ENCODE peak calls at places on chromosomes 7 and 10, in ten cellular contexts. F is fibroblast of the aortic adventitia, H is mammary epithelial cell, N is choroid plexus epithelial cell, J is stomach, K is tibial nerve, P is AG10803, V is brain microvascular endothelial cell, X is lower lobe of right lung, S is testis. A is an unnamed sample.

GRCh38 chr7:149704507-149704906 is 68.9 kb downstream of the ZNF467 start:
- DNase-seq in F (peak), H (no peak), N (peak), J (no peak), K (no peak), P (no peak), V (peak), X (no peak), S (no peak), A (peak)

GRCh38 chr7:125485223-125485622 is 555.6 kb upstream of the POT1 start:
- DNase-seq in F (no peak), H (no peak), N (no peak), J (no peak), K (no peak), P (no peak), V (no peak), X (no peak), S (no peak), A (no peak)

GRCh38 chr7:22597845-22598244 is 97.9 kb upstream of the STEAP1B start:
- DNase-seq in F (peak), H (peak), N (peak), J (no peak), K (no peak), P (peak), V (peak), X (no peak), S (no peak), A (peak)

GRCh38 chr7:44348300-44348699 is 22.9 kb upstream of the CAMK2B start:
- DNase-seq in F (peak), H (no peak), N (peak), J (no peak), K (no peak), P (peak), V (peak), X (no peak), S (no peak), A (peak)

GRCh38 chr7:92255308-92255707 is 9.5 kb downstream of the ANKIB1 start:
- DNase-seq in F (peak), H (peak), N (peak), J (no peak), K (no peak), P (peak), V (peak), X (no peak), S (no peak), A (peak)

GRCh38 chr7:33667261-33667660 is 238.1 kb upstream of the BMPER start:
- DNase-seq in F (peak), H (peak), N (peak), J (no peak), K (no peak), P (peak), V (peak), X (no peak), S (no peak), A (peak)

GRCh38 chr10:32446701-32447406 is 914 bp downstream of the CCDC7 start:
- DNase-seq in F (peak), H (no peak), N (peak), J (no peak), K (no peak), P (peak), V (no peak), X (no peak), S (peak), A (no peak)

GRCh38 chr10:88582806-88583583 is at the start of gene RNLS:
- DNase-seq in F (peak), H (peak), N (peak), J (peak), K (peak), P (peak), V (peak), X (peak), S (peak), A (peak)

GRCh38 chr10:126783806-126784205 is 113.3 kb upstream of the C10orf90 start:
- DNase-seq in F (no peak), H (no peak), N (no peak), J (no peak), K (no peak), P (no peak), V (no peak), X (no peak), S (no peak), A (no peak)

GRCh38 chr10:90857635-90858488 is at the start of gene HTR7:
- DNase-seq in F (no peak), H (peak), N (peak), J (peak), K (peak), P (peak), V (peak), X (peak), S (peak), A (peak)

GRCh38 chr7:156927571-156928405 is 21.7 kb upstream of the NOM1 start:
- DNase-seq in F (no peak), H (peak), N (no peak), J (no peak), K (no peak), P (no peak), V (no peak), X (no peak), S (no peak), A (no peak)

GRCh38 chr7:108455524-108455832 is 758 bp downstream of the NRCAM start:
- DNase-seq in F (no peak), H (no peak), N (no peak), J (no peak), K (no peak), P (no peak), V (no peak), X (no peak), S (peak), A (no peak)

GRCh38 chr7:98970805-98971204 is 92.5 kb downstream of the TRRAP start:
- DNase-seq in F (no peak), H (no peak), N (no peak), J (no peak), K (no peak), P (no peak), V (no peak), X (no peak), S (no peak), A (no peak)

GRCh38 chr7:137846588-137847417 is at the start of gene DGKI:
- DNase-seq in F (no peak), H (no peak), N (no peak), J (no peak), K (no peak), P (no peak), V (no peak), X (peak), S (peak), A (no peak)

GRCh38 chr7:54780490-54780889 is 21.5 kb upstream of the SEC61G start:
- DNase-seq in F (no peak), H (no peak), N (no peak), J (no peak), K (no peak), P (no peak), V (no peak), X (no peak), S (no peak), A (no peak)

GRCh38 chr10:86341361-86341811 is 25.2 kb downstream of the GRID1 start:
- DNase-seq in F (no peak), H (peak), N (no peak), J (no peak), K (no peak), P (peak), V (no peak), X (peak), S (no peak), A (no peak)

GRCh38 chr7:134375206-134375605 is 58.5 kb upstream of the SLC35B4 start:
- DNase-seq in F (no peak), H (peak), N (no peak), J (no peak), K (no peak), P (no peak), V (no peak), X (no peak), S (no peak), A (no peak)

GRCh38 chr10:33483124-33483794 is 148.8 kb upstream of the NRP1 start:
- DNase-seq in F (no peak), H (no peak), N (no peak), J (no peak), K (no peak), P (no peak), V (no peak), X (no peak), S (no peak), A (no peak)

GRCh38 chr10:75367098-75367497 is 34.5 kb downstream of the ZNF503 start:
- DNase-seq in F (no peak), H (no peak), N (no peak), J (no peak), K (no peak), P (peak), V (no peak), X (no peak), S (no peak), A (no peak)

GRCh38 chr7:28533731-28534531 is 121.6 kb downstream of the CREB5 start:
- DNase-seq in F (peak), H (peak), N (no peak), J (no peak), K (peak), P (peak), V (peak), X (no peak), S (peak), A (peak)

GRCh38 chr7:141477866-141478265 is 73.3 kb upstream of the AGK start:
- DNase-seq in F (no peak), H (no peak), N (no peak), J (no peak), K (no peak), P (no peak), V (no peak), X (no peak), S (no peak), A (no peak)

GRCh38 chr10:117345143-117345542 is 30.1 kb downstream of the PDZD8 start:
- DNase-seq in F (no peak), H (no peak), N (peak), J (no peak), K (no peak), P (no peak), V (no peak), X (no peak), S (no peak), A (peak)

GRCh38 chr10:130036296-130037065 is 72.4 kb upstream of the EBF3 start:
- DNase-seq in F (no peak), H (no peak), N (no peak), J (no peak), K (no peak), P (no peak), V (no peak), X (no peak), S (no peak), A (no peak)

GRCh38 chr10:130201043-130201380 is 64.8 kb downstream of the GLRX3 start:
- DNase-seq in F (no peak), H (no peak), N (no peak), J (no peak), K (no peak), P (no peak), V (no peak), X (no peak), S (no peak), A (no peak)

GRCh38 chr10:6018422-6018821 is 41.1 kb upstream of the IL15RA start:
- DNase-seq in F (no peak), H (no peak), N (peak), J (no peak), K (no peak), P (no peak), V (no peak), X (no peak), S (no peak), A (peak)

GRCh38 chr7:135774284-135774683 is 25.7 kb upstream of the FAM180A start:
- DNase-seq in F (no peak), H (peak), N (peak), J (no peak), K (no peak), P (peak), V (no peak), X (no peak), S (no peak), A (peak)

GRCh38 chr7:7529328-7529727 is 6.3 kb downstream of the COL28A1 start:
- DNase-seq in F (no peak), H (no peak), N (no peak), J (no peak), K (no peak), P (no peak), V (no peak), X (no peak), S (no peak), A (no peak)

GRCh38 chr7:81623251-81623855 is 146.5 kb downstream of the HGF start:
- DNase-seq in F (no peak), H (peak), N (peak), J (no peak), K (no peak), P (no peak), V (no peak), X (no peak), S (no peak), A (no peak)

GRCh38 chr7:113083132-113083833 is 3.3 kb downstream of the GPR85 start:
- DNase-seq in F (no peak), H (no peak), N (no peak), J (no peak), K (no peak), P (peak), V (no peak), X (no peak), S (no peak), A (no peak)

GRCh38 chr7:90469554-90469953 is at the start of gene PTTG1IP2:
- DNase-seq in F (no peak), H (no peak), N (no peak), J (no peak), K (no peak), P (no peak), V (no peak), X (no peak), S (no peak), A (no peak)

GRCh38 chr7:110090113-110090820 is 1000.7 kb upstream of the LRRN3 start:
- DNase-seq in F (no peak), H (peak), N (peak), J (no peak), K (no peak), P (no peak), V (peak), X (no peak), S (peak), A (peak)

GRCh38 chr10:133325392-133325760 is 11.3 kb downstream of the CALY start:
- DNase-seq in F (no peak), H (no peak), N (no peak), J (no peak), K (no peak), P (no peak), V (no peak), X (peak), S (no peak), A (no peak)

GRCh38 chr7:137408096-137408495 is 64.6 kb upstream of the PTN start:
- DNase-seq in F (no peak), H (no peak), N (no peak), J (no peak), K (no peak), P (no peak), V (no peak), X (no peak), S (no peak), A (no peak)

GRCh38 chr7:151244871-151245346 is 3.6 kb downstream of the SMARCD3 start:
- DNase-seq in F (no peak), H (no peak), N (no peak), J (no peak), K (no peak), P (no peak), V (no peak), X (peak), S (no peak), A (no peak)
- H3K4me3 ChIP-seq in F (peak), H (no peak), N (peak), J (peak), K (peak), P (peak), V (peak), X (peak), S (peak), A (peak)

GRCh38 chr10:124217906-124218769 is 124.7 kb upstream of the CHST15 start:
- DNase-seq in F (no peak), H (peak), N (no peak), J (no peak), K (no peak), P (no peak), V (no peak), X (no peak), S (no peak), A (no peak)
- TF ChIP-seq CTCF in F (no peak), H (peak), N (peak), J (no peak), K (no peak), P (no peak), V (no peak), X (no peak), S (no peak), A (no peak)

GRCh38 chr7:139681463-139681755 is 96.4 kb downstream of the HIPK2 start:
- DNase-seq in F (no peak), H (no peak), N (no peak), J (no peak), K (no peak), P (no peak), V (no peak), X (no peak), S (no peak), A (no peak)
- H3K4me3 ChIP-seq in F (no peak), H (no peak), N (no peak), J (no peak), K (no peak), P (no peak), V (no peak), X (no peak), S (no peak), A (no peak)

DNA sequence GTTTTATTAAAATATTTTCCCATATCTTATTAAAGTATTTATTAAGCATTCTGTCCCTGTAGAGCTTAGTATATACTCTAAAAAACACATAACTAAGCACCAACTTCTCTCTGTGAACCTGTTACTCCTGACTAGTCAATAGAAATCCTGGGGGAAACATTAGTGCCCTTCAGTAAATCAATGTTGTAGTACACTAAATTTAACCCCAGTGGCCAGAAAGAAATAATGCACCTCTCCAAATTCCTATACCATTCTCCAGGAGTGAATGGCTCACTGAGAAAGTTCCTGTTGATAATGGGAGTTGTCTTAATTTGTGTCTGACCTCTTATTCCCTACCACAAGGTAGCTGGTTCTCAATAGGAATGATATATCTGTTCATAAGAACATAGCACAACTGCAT is 188.2 kb downstream of the SEMA3D start:
- DNase-seq in F (no peak), H (no peak), N (no peak), J (no peak), K (no peak), P (no peak), V (no peak), X (no peak), S (no peak), A (no peak)
- TF ChIP-seq CTCF in F (no peak), H (no peak), N (no peak), J (no peak), K (no peak), P (no peak), V (peak), X (no peak), S (no peak), A (no peak)

GRCh38 chr7:106841896-106842390 is 23.1 kb upstream of the PIK3CG start:
- DNase-seq in F (no peak), H (peak), N (no peak), J (no peak), K (no peak), P (no peak), V (no peak), X (no peak), S (no peak), A (no peak)

GRCh38 chr7:106844286-106844997 is 20.6 kb upstream of the PIK3CG start:
- DNase-seq in F (no peak), H (no peak), N (no peak), J (no peak), K (no peak), P (no peak), V (no peak), X (no peak), S (no peak), A (no peak)

GRCh38 chr7:106840342-106840741 is 24.7 kb upstream of the PIK3CG start:
- DNase-seq in F (peak), H (peak), N (peak), J (no peak), K (no peak), P (peak), V (peak), X (no peak), S (no peak), A (peak)

DNA sequence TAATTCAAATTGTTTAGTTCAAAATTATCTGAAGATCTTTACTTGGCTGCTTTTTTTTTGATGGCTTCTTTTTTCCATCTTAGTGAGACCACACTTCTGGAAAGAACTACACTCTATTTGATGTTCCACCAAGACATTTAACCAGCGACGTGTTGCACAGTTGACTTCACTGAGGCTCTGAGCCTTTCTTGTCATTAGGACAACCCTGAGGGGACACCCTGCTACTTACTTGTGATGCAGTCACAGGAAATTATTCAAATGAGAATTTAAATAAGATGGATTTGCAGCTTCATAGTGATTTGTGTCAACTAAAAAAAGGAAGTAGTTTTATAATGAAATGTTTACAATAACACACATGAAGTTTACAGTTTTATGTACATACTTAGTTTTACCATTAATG is 25.6 kb upstream of the PIK3CG start:
- DNase-seq in F (no peak), H (no peak), N (no peak), J (no peak), K (no peak), P (no peak), V (no peak), X (no peak), S (no peak), A (no peak)
- H3K4me3 ChIP-seq in F (no peak), H (no peak), N (no peak), J (no peak), K (no peak), P (no peak), V (no peak), X (no peak), S (no peak), A (no peak)

GRCh38 chr10:60872451-60872850 is 71.5 kb downstream of the RHOBTB1 start:
- DNase-seq in F (no peak), H (no peak), N (no peak), J (no peak), K (no peak), P (no peak), V (no peak), X (no peak), S (no peak), A (no peak)

GRCh38 chr10:60871215-60871614 is 72.8 kb downstream of the RHOBTB1 start:
- DNase-seq in F (no peak), H (no peak), N (no peak), J (no peak), K (no peak), P (no peak), V (no peak), X (no peak), S (no peak), A (no peak)

GRCh38 chr10:60868946-60869345 is 75.0 kb downstream of the RHOBTB1 start:
- DNase-seq in F (no peak), H (no peak), N (no peak), J (no peak), K (no peak), P (no peak), V (no peak), X (no peak), S (no peak), A (no peak)

GRCh38 chr10:60870803-60871202 is 73.2 kb downstream of the RHOBTB1 start:
- DNase-seq in F (no peak), H (no peak), N (no peak), J (no peak), K (no peak), P (no peak), V (no peak), X (no peak), S (no peak), A (no peak)

GRCh38 chr10:60869916-60870728 is 73.9 kb downstream of the RHOBTB1 start:
- DNase-seq in F (no peak), H (no peak), N (peak), J (no peak), K (no peak), P (no peak), V (no peak), X (no peak), S (no peak), A (no peak)
- TF ChIP-seq CTCF in F (no peak), H (no peak), N (peak), J (no peak), K (no peak), P (peak), V (peak), X (no peak), S (no peak), A (peak)

GRCh38 chr10:79088176-79088575 is 19.4 kb downstream of the ZMIZ1 start:
- DNase-seq in F (no peak), H (peak), N (no peak), J (peak), K (no peak), P (no peak), V (no peak), X (peak), S (no peak), A (no peak)
- H3K4me3 ChIP-seq in F (no peak), H (no peak), N (no peak), J (no peak), K (no peak), P (no peak), V (no peak), X (no peak), S (no peak), A (no peak)

GRCh38 chr7:35839860-35840854 is 39.3 kb downstream of the SEPTIN7 start:
- DNase-seq in F (peak), H (peak), N (peak), J (no peak), K (no peak), P (peak), V (peak), X (no peak), S (no peak), A (peak)
- TF ChIP-seq CTCF in F (no peak), H (no peak), N (no peak), J (no peak), K (no peak), P (no peak), V (no peak), X (no peak), S (no peak), A (no peak)

GRCh38 chr10:44382981-44383748 is 1.7 kb downstream of the CXCL12 start:
- DNase-seq in F (no peak), H (no peak), N (no peak), J (peak), K (no peak), P (no peak), V (no peak), X (no peak), S (no peak), A (no peak)
- H3K4me3 ChIP-seq in F (peak), H (no peak), N (peak), J (peak), K (peak), P (peak), V (peak), X (peak), S (peak), A (peak)

A was measured in fibroblast of pulmonary artery.